ENCODE peak calls at places on chromosomes 4 and X, in four cellular contexts. F is T-helper 2 cell, R is neural progenitor cell, K is astrocyte of the spinal cord. N is an unnamed sample.

GRCh38 chrX:68691102-68691501 is 43.6 kb downstream of the STARD8 start:
- DNase-seq in R (no peak), K (no peak), F (no peak), N (no peak)

GRCh38 chr4:56049428-56050212 is 100.9 kb downstream of the CEP135 start:
- DNase-seq in K (peak; percentile 35), F (no peak), R (peak; percentile 75), N (no peak)

GRCh38 chrX:48919360-48919821 is 567 bp upstream of the PIM2 start:
- DNase-seq in R (no peak), F (peak; percentile 26), K (no peak), N (peak; percentile 22)

GRCh38 chr4:21947768-21948346 is 715 bp downstream of the KCNIP4 start:
- DNase-seq in R (no peak), F (no peak), K (no peak), N (no peak)

GRCh38 chr4:53635697-53636483 is 44.6 kb upstream of the LNX1 start:
- DNase-seq in F (no peak), K (no peak), R (no peak), N (no peak)

GRCh38 chr4:180615746-180616145 is 1627.5 kb upstream of the TENM3 start:
- DNase-seq in F (no peak), R (peak; percentile 9), K (no peak), N (no peak)

GRCh38 chrX:27336466-27337091 is 126.6 kb downstream of the PPP4R3C start:
- DNase-seq in K (peak; percentile 10), F (peak; percentile 1), R (peak; percentile 40), N (no peak)

GRCh38 chr4:143391895-143392294 is 55.2 kb downstream of the GAB1 start:
- DNase-seq in F (no peak), K (peak; percentile 26), R (no peak), N (no peak)

GRCh38 chrX:48492293-48492910 is 16.4 kb upstream of the PORCN start:
- DNase-seq in K (peak; percentile 29), F (no peak), R (no peak), N (no peak)

GRCh38 chrX:28920554-28920953 is 333.3 kb downstream of the IL1RAPL1 start:
- DNase-seq in R (no peak), F (no peak), K (peak; percentile 5), N (no peak)

GRCh38 chr4:162162672-162163071 is 1.1 kb downstream of the FSTL5 start:
- DNase-seq in R (no peak), K (no peak), F (no peak), N (no peak)

GRCh38 chr4:4418676-4419370 is 31.9 kb downstream of the NSG1 start:
- DNase-seq in F (no peak), R (no peak), K (no peak), N (no peak)

GRCh38 chrX:46588263-46588662 is 14.7 kb downstream of the CHST7 start:
- DNase-seq in R (no peak), F (no peak), K (peak; percentile 82), N (peak; percentile 4)

GRCh38 chr4:22739933-22740332 is 47.2 kb downstream of the GBA3 start:
- DNase-seq in K (no peak), R (no peak), F (no peak), N (no peak)

GRCh38 chrX:53313746-53314105 is 32.3 kb upstream of the IQSEC2 start:
- DNase-seq in K (no peak), R (no peak), F (no peak), N (no peak)

GRCh38 chr4:158020175-158020574 is 152.7 kb downstream of the GASK1B start:
- DNase-seq in R (no peak), F (no peak), K (peak; percentile 96), N (no peak)

GRCh38 chr4:118033148-118034060 is 882 bp upstream of the NDST3 start:
- DNase-seq in R (peak; percentile 82), K (peak; percentile 72), F (no peak), N (no peak)

GRCh38 chr4:4666693-4667642 is 125.1 kb upstream of the STX18 start:
- DNase-seq in K (no peak), F (no peak), R (peak; percentile 67), N (no peak)

GRCh38 chr4:149709640-149710039 is 106.0 kb downstream of the IQCM start:
- DNase-seq in R (no peak), K (peak; percentile 13), F (no peak), N (no peak)

GRCh38 chrX:22134681-22135080 is 102.6 kb downstream of the PHEX start:
- DNase-seq in F (no peak), K (peak; percentile 69), R (no peak), N (no peak)

GRCh38 chrX:133608406-133608805 is 193.1 kb upstream of the GPC4 start:
- DNase-seq in F (no peak), K (peak; percentile 62), R (no peak), N (no peak)

GRCh38 chr4:42344749-42345148 is 52.5 kb upstream of the SHISA3 start:
- DNase-seq in K (no peak), R (no peak), F (no peak), N (no peak)

GRCh38 chr4:113978561-113979156 is 788 bp downstream of the ARSJ start:
- DNase-seq in K (peak; percentile 56), F (no peak), R (peak; percentile 15), N (no peak)

GRCh38 chr4:146507607-146508006 is 14.1 kb downstream of the SLC10A7 start:
- DNase-seq in K (no peak), F (no peak), R (no peak), N (no peak)

GRCh38 chrX:29792335-29792734 is 423.0 kb upstream of the MAGEB2 start:
- DNase-seq in F (no peak), R (no peak), K (no peak), N (no peak)

GRCh38 chrX:20333672-20334071 is 67.0 kb upstream of the RPS6KA3 start:
- DNase-seq in F (peak; percentile 0), R (no peak), K (no peak), N (no peak)

GRCh38 chr4:13430834-13431568 is 53.1 kb downstream of the RAB28 start:
- DNase-seq in K (no peak), R (no peak), F (no peak), N (no peak)

GRCh38 chrX:47518105-47518504 is 35.1 kb upstream of the ZNF41 start:
- DNase-seq in R (no peak), F (no peak), K (no peak), N (no peak)

GRCh38 chrX:8879750-8880149 is 78.6 kb upstream of the FAM9A start:
- DNase-seq in R (peak; percentile 28), K (no peak), F (no peak), N (peak; percentile 1)